ENCODE peak calls at places on chromosomes 1 and 21, in six cellular contexts. Q, F, W, R, E and O are unnamed samples.

GRCh38 chr21:33495743-33496142 is 4.2 kb upstream of the DNAJC28 start:
- DNase-seq in Q (no peak), F (no peak), W (no peak), R (no peak), E (no peak), O (no peak)

GRCh38 chr1:176576670-176577069 is 113.7 kb downstream of the PAPPA2 start:
- DNase-seq in Q (no peak), F (no peak), W (no peak), R (no peak), E (no peak), O (no peak)

GRCh38 chr21:29104239-29104708 is 26.2 kb upstream of the MAP3K7CL start:
- DNase-seq in Q (no peak), F (no peak), W (no peak), R (no peak), E (no peak), O (no peak)

GRCh38 chr1:100497796-100498195 is 40.1 kb upstream of the GPR88 start:
- DNase-seq in Q (no peak), F (no peak), W (no peak), R (no peak), E (no peak), O (no peak)

GRCh38 chr1:16019580-16020277 is 1.9 kb upstream of the HSPB7 start:
- DNase-seq in Q (no peak), F (no peak), W (no peak), R (no peak), E (no peak), O (no peak)

GRCh38 chr1:7561936-7562728 is 209.0 kb upstream of the VAMP3 start:
- DNase-seq in Q (no peak), F (no peak), W (no peak), R (no peak), E (no peak), O (no peak)

GRCh38 chr1:10431065-10431730 is 965 bp downstream of the CENPS start:
- DNase-seq in Q (peak), F (no peak), W (no peak), R (no peak), E (peak), O (no peak)

GRCh38 chr1:43435146-43436145 is 18.3 kb downstream of the HYI start:
- DNase-seq in Q (no peak), F (no peak), W (no peak), R (no peak), E (peak), O (no peak)

GRCh38 chr1:27864264-27864895 is 8.0 kb upstream of the THEMIS2 start:
- DNase-seq in Q (peak), F (no peak), W (no peak), R (no peak), E (no peak), O (peak)

GRCh38 chr1:114076308-114076707 is 77.4 kb downstream of the SYT6 start:
- DNase-seq in Q (no peak), F (no peak), W (no peak), R (no peak), E (no peak), O (no peak)

GRCh38 chr1:35939484-35939883 is 8.6 kb downstream of the AGO3 start:
- DNase-seq in Q (no peak), F (no peak), W (no peak), R (no peak), E (no peak), O (no peak)